ENCODE peak calls at places on chromosomes 6 and 20, in six cellular contexts. Z is stimulated activated CD8-positive, alpha-beta memory T cell treated with anti-CD3 and anti-CD28 coated beads, Interleukin-12 subunit alpha, Interleukin-12 subunit beta, amount 100 ng/mL, for 1 hour; E is dermis microvascular lymphatic vessel endothelial cell; O is tibial nerve; B is NCI-H146; V is brain microvascular endothelial cell. M is an unnamed sample.
A peak's percentile ranks its signal among the peaks of the same experiment; 100 is the strongest.

GRCh38 chr6:7264041-7264440 is 49.0 kb downstream of the SSR1 start:
- DNase-seq in Z (no peak), E (no peak), O (no peak), B (no peak), V (no peak), M (peak; percentile 50)

GRCh38 chr6:140105857-140106256 is 731.4 kb upstream of the CITED2 start:
- DNase-seq in Z (no peak), E (peak; percentile 4), O (peak; percentile 26), B (no peak), V (peak; percentile 5), M (no peak)

GRCh38 chr20:62696431-62696957 is 12.1 kb upstream of the NTSR1 start:
- DNase-seq in Z (no peak), E (no peak), O (no peak), B (no peak), V (no peak), M (no peak)

GRCh38 chr6:44096615-44097014 is 30.6 kb downstream of the MRPL14 start:
- DNase-seq in Z (peak; percentile 53), E (peak; percentile 75), O (peak; percentile 77), B (peak; percentile 80), V (peak; percentile 59), M (peak; percentile 70)

GRCh38 chr6:88105741-88106340 is 58.2 kb downstream of the SPACA1 start:
- DNase-seq in Z (no peak), E (no peak), O (no peak), B (no peak), V (peak; percentile 28), M (no peak)

GRCh38 chr6:156848533-156848932 is 71.4 kb downstream of the ARID1B start:
- DNase-seq in Z (no peak), E (peak; percentile 86), O (no peak), B (no peak), V (no peak), M (no peak)

GRCh38 chr20:13274311-13274965 is 53.4 kb downstream of the ISM1 start:
- DNase-seq in Z (no peak), E (no peak), O (no peak), B (no peak), V (no peak), M (no peak)

GRCh38 chr6:130033999-130034814 is 15.8 kb downstream of the L3MBTL3 start:
- DNase-seq in Z (no peak), E (peak; percentile 70), O (no peak), B (no peak), V (peak; percentile 63), M (no peak)

GRCh38 chr20:24665741-24666191 is 196.3 kb downstream of the SYNDIG1 start:
- DNase-seq in Z (no peak), E (no peak), O (no peak), B (no peak), V (no peak), M (no peak)